ENCODE peak calls at places on chromosomes 7 and 10, in five cellular contexts. C is mesendoderm, T is cardiac muscle cell, O is Panc1, E is AG10803. U is an unnamed sample.

GRCh38 chr10:30368065-30368718 is 19.1 kb upstream of the MTPAP start:
- DNase-seq in O (no peak), E (peak), C (no peak), T (no peak), U (no peak)

GRCh38 chr10:74272288-74272687 is 121.3 kb downstream of the ADK start:
- DNase-seq in T (no peak), O (no peak), C (no peak), E (no peak), U (no peak)

GRCh38 chr10:55500931-55501559 is 700.0 kb upstream of the PCDH15 start:
- DNase-seq in O (peak), C (peak), T (peak), E (peak), U (no peak)

GRCh38 chr10:77666821-77667220 is 29.2 kb upstream of the KCNMA1 start:
- DNase-seq in T (no peak), O (no peak), E (peak), C (no peak), U (no peak)

GRCh38 chr10:124612611-124613498 is 131.3 kb downstream of the FAM53B start:
- DNase-seq in E (no peak), O (no peak), T (peak), C (peak), U (no peak)

GRCh38 chr10:46308666-46309450 is 22.1 kb downstream of the ANTXRL start:
- DNase-seq in T (peak), E (no peak), O (no peak), C (no peak), U (no peak)

GRCh38 chr10:103491729-103492364 is 1.7 kb upstream of the NEURL1 start:
- DNase-seq in O (peak), E (peak), C (peak), T (no peak), U (no peak)

GRCh38 chr7:103573479-103574058 is 127.6 kb upstream of the SLC26A5 start:
- DNase-seq in E (peak), C (peak), O (peak), T (peak), U (no peak)

GRCh38 chr7:77649950-77650349 is 46.3 kb upstream of the RSBN1L start:
- DNase-seq in T (peak), C (peak), E (no peak), O (no peak), U (no peak)

GRCh38 chr7:91311844-91312243 is 47.6 kb downstream of the FZD1 start:
- DNase-seq in E (peak), C (no peak), T (no peak), O (no peak), U (no peak)

GRCh38 chr7:114155106-114155765 is 236.4 kb upstream of the PPP1R3A start:
- DNase-seq in C (peak), O (no peak), T (no peak), E (no peak), U (no peak)

GRCh38 chr7:114153700-114154099 is 234.9 kb upstream of the PPP1R3A start:
- DNase-seq in E (no peak), T (no peak), C (peak), O (no peak), U (no peak)

GRCh38 chr7:114158275-114158674 is 239.5 kb upstream of the PPP1R3A start:
- DNase-seq in T (no peak), O (no peak), E (no peak), C (no peak), U (no peak)

GRCh38 chr7:114155766-114156110 is 236.9 kb upstream of the PPP1R3A start:
- DNase-seq in C (no peak), O (no peak), E (no peak), T (no peak), U (no peak)

DNA sequence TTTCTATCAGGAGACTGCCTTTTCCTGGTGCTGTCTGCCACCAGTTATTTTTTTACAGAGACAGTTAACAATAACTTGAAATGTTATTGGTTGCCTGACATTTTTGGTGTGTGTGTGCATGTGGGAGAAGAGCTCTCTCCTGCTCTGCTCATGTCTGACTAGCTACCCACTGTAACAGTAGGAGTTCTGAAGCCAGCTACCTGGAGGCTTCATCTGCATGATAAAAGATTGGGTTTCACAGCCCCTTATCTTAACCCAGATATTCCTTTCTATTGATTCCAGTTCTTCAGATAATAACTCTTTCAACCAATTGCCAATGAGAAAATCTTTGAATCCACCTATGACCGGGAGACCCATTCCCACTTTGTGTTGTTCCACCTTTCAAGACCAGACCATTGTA is 237.4 kb upstream of the PPP1R3A start:
- DNase-seq in O (no peak), E (no peak), C (peak), T (no peak), U (no peak)
- H3K4me3 ChIP-seq in O (no peak), E (no peak), C (no peak), T (no peak), U (no peak)

GRCh38 chr7:152335900-152336571 is 99.8 kb downstream of the KMT2C start:
- DNase-seq in T (no peak), E (no peak), O (no peak), C (no peak), U (no peak)
- H3K4me3 ChIP-seq in T (no peak), E (no peak), O (no peak), C (no peak), U (no peak)

GRCh38 chr7:109945820-109946518 is 1145.0 kb upstream of the LRRN3 start:
- DNase-seq in T (no peak), E (no peak), C (no peak), O (no peak), U (no peak)
- H3K4me3 ChIP-seq in T (no peak), E (no peak), C (no peak), O (no peak), U (no peak)

GRCh38 chr10:99521474-99522077 is 11.2 kb upstream of the NKX2-3 start:
- DNase-seq in O (no peak), T (no peak), E (no peak), C (peak), U (no peak)

GRCh38 chr10:99519690-99520039 is 13.1 kb upstream of the NKX2-3 start:
- DNase-seq in O (no peak), T (no peak), E (no peak), C (no peak), U (no peak)

GRCh38 chr10:99520040-99520803 is 12.5 kb upstream of the NKX2-3 start:
- DNase-seq in E (no peak), T (no peak), O (no peak), C (peak), U (no peak)

GRCh38 chr10:99522078-99522479 is 10.7 kb upstream of the NKX2-3 start:
- DNase-seq in T (no peak), O (no peak), C (no peak), E (no peak), U (no peak)

DNA sequence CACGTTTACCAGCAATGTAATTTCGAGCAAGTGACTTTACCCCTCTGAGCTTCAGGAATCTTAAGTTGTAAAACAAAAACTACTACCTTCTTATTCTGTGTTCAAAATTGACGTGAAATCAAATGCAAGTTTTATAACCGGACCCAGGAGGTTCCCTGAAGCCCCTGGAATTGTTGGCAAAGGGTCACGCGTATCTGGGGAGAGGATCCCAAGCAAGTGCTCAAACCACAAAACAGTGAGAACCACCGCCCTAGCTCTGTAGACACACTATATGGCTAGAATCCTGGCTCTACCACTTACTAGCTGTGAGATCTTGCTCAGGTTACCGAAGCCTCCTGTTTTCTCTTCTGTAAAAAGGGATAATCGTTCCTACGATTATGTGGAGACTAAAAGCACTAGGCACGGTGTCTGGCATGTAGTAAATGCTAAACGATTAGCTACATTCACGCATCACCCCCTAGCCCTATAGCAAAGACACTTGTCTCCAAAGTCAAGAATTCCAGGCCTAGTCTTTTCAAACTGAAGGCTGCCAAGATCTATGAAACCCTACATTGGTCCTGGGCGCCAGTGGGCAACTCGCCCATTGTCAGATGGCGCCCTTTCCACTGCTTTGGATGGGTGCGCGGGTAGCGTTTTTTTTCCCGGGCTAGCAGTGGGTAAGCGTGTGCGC is 11.8 kb upstream of the NKX2-3 start:
- DNase-seq in O (no peak), E (no peak), C (no peak), T (no peak), U (no peak)
- H3K4me3 ChIP-seq in O (peak), E (no peak), C (no peak), T (no peak), U (no peak)

GRCh38 chr10:42753507-42754154 is 29.0 kb upstream of the BMS1 start:
- DNase-seq in E (no peak), T (peak), O (no peak), C (no peak), U (no peak)

GRCh38 chr10:42755591-42756093 is 27.0 kb upstream of the BMS1 start:
- DNase-seq in T (no peak), E (no peak), C (peak), O (no peak), U (no peak)

GRCh38 chr10:42754155-42755027 is 28.2 kb upstream of the BMS1 start:
- DNase-seq in T (peak), C (peak), O (no peak), E (no peak), U (no peak)

GRCh38 chr10:42755028-42755451 is 27.6 kb upstream of the BMS1 start:
- DNase-seq in E (no peak), O (no peak), C (peak), T (peak), U (no peak)

DNA sequence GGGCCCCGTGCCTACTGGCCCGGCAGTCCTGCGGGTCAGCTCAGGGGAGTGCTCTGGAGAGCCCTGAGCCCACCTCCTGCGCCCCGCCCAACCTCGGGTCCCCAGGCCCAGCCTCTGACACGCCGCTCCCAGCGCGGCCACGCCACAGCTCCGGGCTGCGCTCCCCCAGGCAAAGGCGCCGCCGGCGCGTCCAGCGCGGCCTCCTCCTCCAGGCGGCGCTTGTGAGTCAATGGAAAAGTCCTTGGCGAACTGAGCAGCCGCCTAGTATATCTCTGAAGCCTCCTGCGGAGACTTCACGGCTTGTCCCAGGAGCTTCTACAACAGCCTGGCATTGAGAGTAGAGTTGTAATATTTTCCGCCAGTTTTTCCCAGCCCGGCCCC is 29.5 kb upstream of the BMS1 start:
- DNase-seq in C (peak), T (peak), O (peak), E (peak), U (peak)
- H3K4me3 ChIP-seq in C (no peak), T (peak), O (peak), E (peak), U (peak)

DNA sequence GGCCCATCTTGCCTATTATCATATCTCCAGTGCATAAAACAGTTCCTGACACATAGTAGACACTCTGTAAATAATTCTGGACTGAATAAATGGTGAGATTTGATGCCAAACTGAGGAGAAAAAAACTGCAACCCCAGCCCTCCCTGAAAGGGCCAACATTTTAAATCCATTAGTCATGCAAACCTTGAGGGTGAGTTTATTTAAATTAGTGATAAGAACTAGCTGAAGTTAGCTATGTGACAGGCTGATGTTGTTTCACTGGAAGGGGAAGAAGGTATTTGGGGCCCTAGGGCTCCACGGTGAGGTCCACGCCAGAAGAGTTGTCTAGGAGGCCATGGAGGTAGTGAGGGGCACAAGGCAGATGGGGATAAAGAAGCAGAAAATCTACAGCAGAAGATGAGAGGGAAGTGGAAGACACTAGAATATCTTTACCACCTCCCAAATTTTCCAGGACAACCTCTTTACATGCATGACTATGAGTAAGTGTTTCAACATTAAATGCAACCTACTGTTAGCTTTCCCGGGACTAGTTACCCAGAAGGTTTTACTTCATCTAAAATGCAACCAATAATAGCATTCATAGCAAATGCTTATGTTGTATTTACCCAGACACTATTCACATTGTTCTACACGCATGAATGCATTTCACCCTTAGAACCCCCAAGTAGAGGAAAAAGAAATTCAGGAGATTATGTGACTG is 183.2 kb upstream of the LYZL1 start:
- DNase-seq in C (peak), T (no peak), E (peak), O (no peak), U (no peak)
- H3K4me3 ChIP-seq in C (no peak), T (no peak), E (no peak), O (no peak), U (no peak)

DNA sequence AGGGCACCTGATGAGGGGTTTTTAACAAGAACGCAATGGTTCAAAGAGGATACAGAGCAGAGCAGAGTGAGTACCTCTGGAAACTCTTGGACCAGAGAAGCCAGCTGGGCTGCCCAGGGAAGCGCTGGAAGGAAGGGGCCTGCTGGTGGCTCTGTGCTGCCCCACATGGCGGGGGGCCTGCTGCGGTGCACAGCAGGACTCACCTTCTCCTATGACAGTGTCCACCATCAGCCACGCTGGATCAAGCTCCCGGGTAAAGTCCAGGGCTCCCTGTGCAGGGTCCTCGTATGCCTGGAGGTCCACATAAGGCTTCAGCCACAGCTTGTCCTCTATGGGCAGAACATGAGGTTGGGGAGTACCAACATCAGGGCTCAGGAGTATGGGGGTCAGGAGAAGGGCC is 12.5 kb downstream of the EPHA1 start:
- DNase-seq in C (no peak), O (no peak), T (no peak), E (no peak), U (no peak)
- H3K4me3 ChIP-seq in C (no peak), O (no peak), T (no peak), E (no peak), U (no peak)

GRCh38 chr7:35716038-35716803 is 21.3 kb upstream of the HERPUD2 start:
- DNase-seq in O (no peak), E (peak), T (peak), C (no peak), U (no peak)
- H3K4me3 ChIP-seq in O (no peak), E (peak), T (no peak), C (no peak), U (no peak)

DNA sequence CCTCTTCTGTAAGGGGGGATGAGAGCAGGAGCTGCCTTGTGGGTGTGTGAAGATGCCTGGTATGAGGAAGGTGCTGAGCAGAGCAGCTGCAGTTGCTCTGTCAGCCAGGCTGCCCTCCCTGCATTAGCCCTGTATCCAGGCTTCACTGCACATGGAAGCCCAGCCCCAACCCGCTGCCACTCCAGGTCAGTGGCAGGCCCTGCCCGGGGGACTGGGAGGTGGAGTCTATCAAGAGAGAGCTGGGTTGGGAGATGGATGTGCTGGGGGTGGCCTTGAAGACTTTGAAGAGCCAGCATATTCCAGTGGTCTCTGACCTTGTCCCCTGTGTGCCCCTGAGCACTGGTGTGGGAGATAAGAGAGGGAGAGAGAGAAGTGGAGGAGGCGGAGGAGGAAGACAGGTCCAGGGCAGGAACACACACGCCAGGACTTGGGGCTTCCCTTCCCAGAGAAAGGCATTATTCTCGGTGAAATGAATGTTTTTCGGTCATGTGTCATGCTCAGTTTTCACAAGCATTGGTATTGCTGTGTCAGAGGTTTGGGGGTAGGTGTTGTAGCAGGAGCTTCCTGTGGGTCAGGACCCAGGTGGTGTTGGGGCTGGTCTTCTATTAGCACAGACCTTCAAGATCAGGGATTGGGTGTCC is 2.6 kb downstream of the PPIF start:
- DNase-seq in O (no peak), C (no peak), E (no peak), T (peak), U (peak)
- H3K4me3 ChIP-seq in O (no peak), C (no peak), E (no peak), T (no peak), U (no peak)

GRCh38 chr7:139698278-139698677 is 79.5 kb downstream of the HIPK2 start:
- DNase-seq in C (no peak), O (no peak), E (no peak), T (no peak), U (no peak)

GRCh38 chr7:139698879-139699278 is 78.9 kb downstream of the HIPK2 start:
- DNase-seq in T (no peak), C (no peak), O (no peak), E (no peak), U (no peak)

GRCh38 chr7:139700505-139701235 is 77.1 kb downstream of the HIPK2 start:
- DNase-seq in C (no peak), O (no peak), T (no peak), E (no peak), U (no peak)

GRCh38 chr7:139701908-139702307 is 75.9 kb downstream of the HIPK2 start:
- DNase-seq in O (no peak), E (no peak), C (no peak), T (no peak), U (no peak)

DNA sequence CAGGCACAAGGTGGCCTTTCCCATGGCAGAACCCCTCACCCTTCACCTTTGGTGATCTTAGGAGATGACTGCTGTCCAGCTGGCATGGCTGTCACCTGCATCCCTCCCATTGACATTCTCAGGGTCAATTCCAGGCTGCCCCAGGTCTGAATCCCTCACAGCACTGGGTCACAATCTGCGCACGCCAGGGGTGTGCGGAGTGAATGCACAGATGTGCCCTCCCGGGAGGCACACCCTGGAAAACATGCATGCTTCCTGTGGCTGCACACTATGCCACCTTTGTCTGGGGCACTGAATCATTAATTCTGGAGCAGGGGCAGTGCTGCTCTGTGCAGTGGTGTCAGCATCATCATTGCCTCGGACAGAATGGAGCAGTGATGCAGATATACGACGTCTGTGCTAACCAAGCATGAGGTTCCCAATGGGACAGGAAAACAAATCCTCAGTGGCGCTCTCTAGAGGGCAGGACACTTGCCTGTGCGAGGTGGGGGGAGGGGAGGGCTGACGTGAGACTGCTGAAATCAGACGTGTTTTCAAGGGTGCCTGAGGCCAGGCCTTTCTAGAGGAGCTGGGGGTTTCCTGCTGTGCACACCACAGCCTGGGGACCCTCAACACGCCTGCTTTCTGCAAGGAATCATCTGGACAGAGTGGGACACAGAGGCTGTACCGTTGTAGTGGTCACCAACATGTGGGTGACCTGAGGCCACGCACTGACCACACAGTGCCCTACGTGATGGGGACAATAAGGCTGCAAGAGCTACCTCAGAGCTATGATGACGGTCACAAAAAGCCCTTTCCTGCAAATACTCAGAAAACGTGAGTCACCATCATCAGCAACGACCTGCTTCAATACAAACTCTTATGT is 77.9 kb downstream of the HIPK2 start:
- DNase-seq in T (no peak), C (peak), E (no peak), O (no peak), U (no peak)
- H3K4me3 ChIP-seq in T (no peak), C (no peak), E (no peak), O (no peak), U (no peak)